ENCODE peak calls at places on chromosomes 12 and 14, in nine cellular contexts. One of them, this sample, is unnamed.

GRCh38 chr12:6038160-6038559 is 86.3 kb downstream of the VWF start:
- DNase-seq in cardiac muscle cell: peak
- DNase-seq in AG10803: peak
- DNase-seq in ovary: no peak
- DNase-seq in BE2C: peak
- DNase-seq in stomach: peak
- DNase-seq in IMR-90: peak
- DNase-seq in left ventricle myocardium inferior: no peak
- DNase-seq in RWPE2: no peak
- DNase-seq in this sample: peak

GRCh38 chr14:76937181-76938091 is 91.1 kb downstream of the IRF2BPL start:
- DNase-seq in BE2C: peak
- DNase-seq in stomach: peak
- DNase-seq in AG10803: peak
- DNase-seq in left ventricle myocardium inferior: peak
- DNase-seq in ovary: peak
- DNase-seq in IMR-90: peak
- DNase-seq in RWPE2: no peak
- DNase-seq in cardiac muscle cell: peak
- DNase-seq in this sample: peak

GRCh38 chr12:78403681-78404080 is 460.9 kb upstream of the SYT1 start:
- DNase-seq in left ventricle myocardium inferior: no peak
- DNase-seq in IMR-90: peak
- DNase-seq in RWPE2: no peak
- DNase-seq in ovary: no peak
- DNase-seq in stomach: no peak
- DNase-seq in AG10803: peak
- DNase-seq in cardiac muscle cell: peak
- DNase-seq in BE2C: no peak
- DNase-seq in this sample: peak

GRCh38 chr14:72679106-72679505 is 214.8 kb downstream of the DPF3 start:
- DNase-seq in RWPE2: no peak
- DNase-seq in AG10803: peak
- DNase-seq in BE2C: peak
- DNase-seq in cardiac muscle cell: peak
- DNase-seq in IMR-90: peak
- DNase-seq in left ventricle myocardium inferior: peak
- DNase-seq in ovary: no peak
- DNase-seq in stomach: no peak
- DNase-seq in this sample: peak

GRCh38 chr14:67251573-67252226 is 10.5 kb downstream of the PALS1 start:
- DNase-seq in IMR-90: peak
- DNase-seq in ovary: no peak
- DNase-seq in AG10803: peak
- DNase-seq in BE2C: no peak
- DNase-seq in stomach: no peak
- DNase-seq in left ventricle myocardium inferior: no peak
- DNase-seq in cardiac muscle cell: peak
- DNase-seq in RWPE2: no peak
- DNase-seq in this sample: peak

GRCh38 chr14:23385244-23385643 is 8.4 kb downstream of the CMTM5 start:
- DNase-seq in stomach: no peak
- DNase-seq in left ventricle myocardium inferior: no peak
- DNase-seq in IMR-90: no peak
- DNase-seq in BE2C: no peak
- DNase-seq in cardiac muscle cell: no peak
- DNase-seq in ovary: no peak
- DNase-seq in AG10803: no peak
- DNase-seq in RWPE2: no peak
- DNase-seq in this sample: no peak

GRCh38 chr12:65121049-65121955 is at the start of gene WIF1:
- DNase-seq in ovary: no peak
- DNase-seq in stomach: peak
- DNase-seq in IMR-90: no peak
- DNase-seq in AG10803: no peak
- DNase-seq in BE2C: peak
- DNase-seq in cardiac muscle cell: peak
- DNase-seq in RWPE2: peak
- DNase-seq in left ventricle myocardium inferior: no peak
- DNase-seq in this sample: no peak

GRCh38 chr14:81147140-81147897 is 73.4 kb downstream of the GTF2A1 start:
- DNase-seq in ovary: no peak
- DNase-seq in cardiac muscle cell: no peak
- DNase-seq in RWPE2: no peak
- DNase-seq in IMR-90: no peak
- DNase-seq in left ventricle myocardium inferior: no peak
- DNase-seq in stomach: no peak
- DNase-seq in AG10803: no peak
- DNase-seq in BE2C: no peak
- DNase-seq in this sample: no peak

GRCh38 chr14:103887170-103887501 is 39.8 kb upstream of the PPP1R13B start:
- DNase-seq in left ventricle myocardium inferior: no peak
- DNase-seq in BE2C: no peak
- DNase-seq in AG10803: no peak
- DNase-seq in ovary: no peak
- DNase-seq in cardiac muscle cell: no peak
- DNase-seq in RWPE2: no peak
- DNase-seq in stomach: no peak
- DNase-seq in IMR-90: no peak
- DNase-seq in this sample: no peak

DNA sequence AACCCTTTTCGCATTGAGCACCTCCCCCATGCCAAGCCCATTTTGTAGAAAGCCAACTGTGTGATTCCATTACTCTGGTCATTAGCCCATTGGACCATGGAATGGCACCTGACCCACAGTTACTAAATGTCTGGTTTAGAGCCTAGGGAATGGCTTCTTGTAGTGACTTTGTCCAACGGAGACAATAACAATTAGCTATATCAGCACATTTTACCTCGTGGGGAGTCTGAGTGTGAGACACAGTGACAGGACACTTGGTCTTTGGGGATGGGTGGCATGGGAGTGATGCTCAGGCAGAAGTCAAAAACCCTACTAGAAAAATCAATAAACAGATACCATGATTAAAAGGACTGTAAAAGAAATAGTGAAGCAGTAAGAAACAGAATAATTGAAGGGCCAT is 10.4 kb downstream of the SLC10A1 start:
- DNase-seq in left ventricle myocardium inferior: no peak
- DNase-seq in BE2C: no peak
- DNase-seq in IMR-90: no peak
- DNase-seq in RWPE2: no peak
- DNase-seq in AG10803: no peak
- DNase-seq in cardiac muscle cell: no peak
- DNase-seq in stomach: no peak
- DNase-seq in ovary: no peak
- DNase-seq in this sample: no peak
- H3K4me3 ChIP-seq in left ventricle myocardium inferior: no peak
- H3K4me3 ChIP-seq in BE2C: no peak
- H3K4me3 ChIP-seq in IMR-90: no peak
- H3K4me3 ChIP-seq in RWPE2: no peak
- H3K4me3 ChIP-seq in AG10803: no peak
- H3K4me3 ChIP-seq in cardiac muscle cell: no peak
- H3K4me3 ChIP-seq in stomach: no peak
- H3K4me3 ChIP-seq in ovary: no peak
- H3K4me3 ChIP-seq in this sample: no peak

GRCh38 chr12:71009414-71010142 is 89.0 kb upstream of the PTPRR start:
- DNase-seq in ovary: no peak
- DNase-seq in AG10803: no peak
- DNase-seq in RWPE2: no peak
- DNase-seq in IMR-90: no peak
- DNase-seq in BE2C: no peak
- DNase-seq in cardiac muscle cell: no peak
- DNase-seq in stomach: no peak
- DNase-seq in left ventricle myocardium inferior: no peak
- DNase-seq in this sample: no peak

GRCh38 chr12:71018682-71019081 is 98.1 kb upstream of the PTPRR start:
- DNase-seq in RWPE2: no peak
- DNase-seq in IMR-90: no peak
- DNase-seq in cardiac muscle cell: no peak
- DNase-seq in BE2C: no peak
- DNase-seq in left ventricle myocardium inferior: no peak
- DNase-seq in ovary: no peak
- DNase-seq in AG10803: no peak
- DNase-seq in stomach: no peak
- DNase-seq in this sample: no peak

GRCh38 chr12:71011261-71011660 is 90.7 kb upstream of the PTPRR start:
- DNase-seq in cardiac muscle cell: peak
- DNase-seq in RWPE2: no peak
- DNase-seq in stomach: no peak
- DNase-seq in BE2C: no peak
- DNase-seq in left ventricle myocardium inferior: no peak
- DNase-seq in ovary: no peak
- DNase-seq in IMR-90: no peak
- DNase-seq in AG10803: peak
- DNase-seq in this sample: no peak

GRCh38 chr12:71010143-71010479 is 89.6 kb upstream of the PTPRR start:
- DNase-seq in IMR-90: no peak
- DNase-seq in ovary: no peak
- DNase-seq in stomach: no peak
- DNase-seq in left ventricle myocardium inferior: no peak
- DNase-seq in cardiac muscle cell: no peak
- DNase-seq in AG10803: no peak
- DNase-seq in BE2C: peak
- DNase-seq in RWPE2: no peak
- DNase-seq in this sample: no peak

GRCh38 chr12:71014180-71014785 is 93.7 kb upstream of the PTPRR start:
- DNase-seq in BE2C: no peak
- DNase-seq in RWPE2: no peak
- DNase-seq in IMR-90: peak
- DNase-seq in left ventricle myocardium inferior: no peak
- DNase-seq in cardiac muscle cell: peak
- DNase-seq in stomach: no peak
- DNase-seq in AG10803: peak
- DNase-seq in ovary: no peak
- DNase-seq in this sample: peak
- TF ChIP-seq CTCF in BE2C: peak
- TF ChIP-seq CTCF in RWPE2: peak
- TF ChIP-seq CTCF in IMR-90: peak
- TF ChIP-seq CTCF in left ventricle myocardium inferior: peak
- TF ChIP-seq CTCF in cardiac muscle cell: peak
- TF ChIP-seq CTCF in stomach: no peak
- TF ChIP-seq CTCF in AG10803: peak
- TF ChIP-seq CTCF in ovary: peak
- TF ChIP-seq CTCF in this sample: peak

GRCh38 chr14:96956464-96957239 is 159.5 kb downstream of the VRK1 start:
- DNase-seq in AG10803: no peak
- DNase-seq in left ventricle myocardium inferior: no peak
- DNase-seq in IMR-90: no peak
- DNase-seq in ovary: no peak
- DNase-seq in RWPE2: no peak
- DNase-seq in cardiac muscle cell: no peak
- DNase-seq in stomach: no peak
- DNase-seq in BE2C: no peak
- DNase-seq in this sample: no peak
- H3K4me3 ChIP-seq in AG10803: no peak
- H3K4me3 ChIP-seq in left ventricle myocardium inferior: no peak
- H3K4me3 ChIP-seq in IMR-90: no peak
- H3K4me3 ChIP-seq in ovary: no peak
- H3K4me3 ChIP-seq in RWPE2: no peak
- H3K4me3 ChIP-seq in cardiac muscle cell: no peak
- H3K4me3 ChIP-seq in stomach: no peak
- H3K4me3 ChIP-seq in BE2C: no peak
- H3K4me3 ChIP-seq in this sample: no peak

GRCh38 chr14:59707778-59708635 is 131.4 kb upstream of the CCDC175 start:
- DNase-seq in AG10803: no peak
- DNase-seq in BE2C: no peak
- DNase-seq in left ventricle myocardium inferior: no peak
- DNase-seq in stomach: no peak
- DNase-seq in RWPE2: no peak
- DNase-seq in cardiac muscle cell: peak
- DNase-seq in IMR-90: no peak
- DNase-seq in ovary: no peak
- DNase-seq in this sample: peak
- TF ChIP-seq CTCF in AG10803: no peak
- TF ChIP-seq CTCF in BE2C: no peak
- TF ChIP-seq CTCF in left ventricle myocardium inferior: no peak
- TF ChIP-seq CTCF in stomach: no peak
- TF ChIP-seq CTCF in RWPE2: peak
- TF ChIP-seq CTCF in cardiac muscle cell: peak
- TF ChIP-seq CTCF in IMR-90: no peak
- TF ChIP-seq CTCF in ovary: no peak
- TF ChIP-seq CTCF in this sample: peak

GRCh38 chr12:14850929-14851663 is 7.8 kb upstream of the ART4 start:
- DNase-seq in ovary: no peak
- DNase-seq in AG10803: no peak
- DNase-seq in BE2C: no peak
- DNase-seq in stomach: no peak
- DNase-seq in left ventricle myocardium inferior: no peak
- DNase-seq in RWPE2: no peak
- DNase-seq in IMR-90: no peak
- DNase-seq in cardiac muscle cell: no peak
- DNase-seq in this sample: no peak

GRCh38 chr12:14849664-14850063 is 6.3 kb upstream of the ART4 start:
- DNase-seq in IMR-90: peak
- DNase-seq in AG10803: peak
- DNase-seq in BE2C: no peak
- DNase-seq in RWPE2: no peak
- DNase-seq in stomach: no peak
- DNase-seq in ovary: no peak
- DNase-seq in left ventricle myocardium inferior: no peak
- DNase-seq in cardiac muscle cell: peak
- DNase-seq in this sample: peak

GRCh38 chr12:14852880-14853279 is 9.6 kb upstream of the ART4 start:
- DNase-seq in cardiac muscle cell: no peak
- DNase-seq in IMR-90: no peak
- DNase-seq in RWPE2: no peak
- DNase-seq in BE2C: no peak
- DNase-seq in ovary: no peak
- DNase-seq in left ventricle myocardium inferior: no peak
- DNase-seq in stomach: no peak
- DNase-seq in AG10803: no peak
- DNase-seq in this sample: no peak

GRCh38 chr12:14854586-14855163 is 11.3 kb upstream of the ART4 start:
- DNase-seq in cardiac muscle cell: no peak
- DNase-seq in ovary: no peak
- DNase-seq in IMR-90: peak
- DNase-seq in stomach: no peak
- DNase-seq in RWPE2: no peak
- DNase-seq in BE2C: no peak
- DNase-seq in AG10803: peak
- DNase-seq in left ventricle myocardium inferior: no peak
- DNase-seq in this sample: no peak

GRCh38 chr12:14853966-14854365 is 10.6 kb upstream of the ART4 start:
- DNase-seq in BE2C: peak
- DNase-seq in left ventricle myocardium inferior: peak
- DNase-seq in AG10803: peak
- DNase-seq in ovary: no peak
- DNase-seq in RWPE2: no peak
- DNase-seq in stomach: no peak
- DNase-seq in IMR-90: no peak
- DNase-seq in cardiac muscle cell: no peak
- DNase-seq in this sample: no peak
- H3K4me3 ChIP-seq in BE2C: no peak
- H3K4me3 ChIP-seq in left ventricle myocardium inferior: no peak
- H3K4me3 ChIP-seq in AG10803: no peak
- H3K4me3 ChIP-seq in ovary: no peak
- H3K4me3 ChIP-seq in RWPE2: no peak
- H3K4me3 ChIP-seq in stomach: no peak
- H3K4me3 ChIP-seq in IMR-90: no peak
- H3K4me3 ChIP-seq in cardiac muscle cell: no peak
- H3K4me3 ChIP-seq in this sample: no peak